ENCODE peak calls at places on chromosomes 7 and 10, in five cellular contexts. One of them, this sample, is unnamed.

GRCh38 chr7:2726316-2727018 is 38.5 kb downstream of the AMZ1 start:
- DNase-seq in HepG2: no peak
- DNase-seq in H7: peak
- DNase-seq in SK-MEL-5: no peak
- DNase-seq in GM04504: no peak
- DNase-seq in this sample: no peak

GRCh38 chr10:110547139-110547761 is 20.2 kb upstream of the SMC3 start:
- DNase-seq in HepG2: peak
- DNase-seq in H7: peak
- DNase-seq in SK-MEL-5: peak
- DNase-seq in GM04504: peak
- DNase-seq in this sample: peak

GRCh38 chr10:70379581-70380176 is 2.7 kb downstream of the LRRC20 start:
- DNase-seq in HepG2: no peak
- DNase-seq in H7: peak
- DNase-seq in SK-MEL-5: peak
- DNase-seq in GM04504: no peak
- DNase-seq in this sample: no peak

GRCh38 chr7:144830024-144830785 is 5.6 kb downstream of the TPK1 start:
- DNase-seq in HepG2: no peak
- DNase-seq in H7: no peak
- DNase-seq in SK-MEL-5: no peak
- DNase-seq in GM04504: no peak
- DNase-seq in this sample: no peak

GRCh38 chr10:92590623-92591549 is 2.0 kb upstream of the KIF11 start:
- DNase-seq in HepG2: peak
- DNase-seq in H7: peak
- DNase-seq in SK-MEL-5: peak
- DNase-seq in GM04504: no peak
- DNase-seq in this sample: no peak

GRCh38 chr10:5088703-5089261 is 5.4 kb upstream of the AKR1C3 start:
- DNase-seq in HepG2: no peak
- DNase-seq in H7: no peak
- DNase-seq in SK-MEL-5: no peak
- DNase-seq in GM04504: no peak
- DNase-seq in this sample: no peak

GRCh38 chr10:30999084-30999712 is 32.5 kb downstream of the ZNF438 start:
- DNase-seq in HepG2: no peak
- DNase-seq in H7: no peak
- DNase-seq in SK-MEL-5: peak
- DNase-seq in GM04504: no peak
- DNase-seq in this sample: peak

GRCh38 chr7:24573008-24573553 is at the start of gene PALS2:
- DNase-seq in HepG2: peak
- DNase-seq in H7: peak
- DNase-seq in SK-MEL-5: peak
- DNase-seq in GM04504: peak
- DNase-seq in this sample: peak